ENCODE peak calls at places on chromosome 17, in six cellular contexts. One of them, this sample, is unnamed.

GRCh38 chr17:21392257-21392656 is 16.1 kb downstream of the KCNJ12 start:
- DNase-seq in nucleus accumbens: no peak
- DNase-seq in iris pigment epithelial cell: no peak
- DNase-seq in mucosa of descending colon: no peak
- DNase-seq in fibroblast of pulmonary artery: no peak
- DNase-seq in left colon: no peak
- DNase-seq in this sample: no peak

GRCh38 chr17:62093188-62094155 is 28.4 kb upstream of the MED13 start:
- DNase-seq in nucleus accumbens: no peak
- DNase-seq in iris pigment epithelial cell: peak
- DNase-seq in mucosa of descending colon: no peak
- DNase-seq in fibroblast of pulmonary artery: peak
- DNase-seq in left colon: no peak
- DNase-seq in this sample: no peak

GRCh38 chr17:56029980-56030624 is 123.2 kb upstream of the ANKFN1 start:
- DNase-seq in nucleus accumbens: no peak
- DNase-seq in iris pigment epithelial cell: no peak
- DNase-seq in mucosa of descending colon: no peak
- DNase-seq in fibroblast of pulmonary artery: no peak
- DNase-seq in left colon: no peak
- DNase-seq in this sample: no peak

GRCh38 chr17:32878211-32878610 is 1.3 kb upstream of the MYO1D start:
- DNase-seq in nucleus accumbens: no peak
- DNase-seq in iris pigment epithelial cell: peak
- DNase-seq in mucosa of descending colon: no peak
- DNase-seq in fibroblast of pulmonary artery: peak
- DNase-seq in left colon: peak
- DNase-seq in this sample: no peak

GRCh38 chr17:55750750-55751641 is at the start of gene PCTP:
- DNase-seq in nucleus accumbens: peak
- DNase-seq in iris pigment epithelial cell: peak
- DNase-seq in mucosa of descending colon: peak
- DNase-seq in fibroblast of pulmonary artery: peak
- DNase-seq in left colon: peak
- DNase-seq in this sample: peak

GRCh38 chr17:17545984-17546383 is 45.5 kb downstream of the PEMT start:
- DNase-seq in nucleus accumbens: no peak
- DNase-seq in iris pigment epithelial cell: no peak
- DNase-seq in mucosa of descending colon: no peak
- DNase-seq in fibroblast of pulmonary artery: no peak
- DNase-seq in left colon: no peak
- DNase-seq in this sample: no peak

GRCh38 chr17:66952031-66952524 is 12.4 kb upstream of the CACNG4 start:
- DNase-seq in nucleus accumbens: no peak
- DNase-seq in iris pigment epithelial cell: peak
- DNase-seq in mucosa of descending colon: peak
- DNase-seq in fibroblast of pulmonary artery: peak
- DNase-seq in left colon: peak
- DNase-seq in this sample: no peak

GRCh38 chr17:37447641-37448040 is 41.0 kb downstream of the TADA2A start:
- DNase-seq in nucleus accumbens: no peak
- DNase-seq in iris pigment epithelial cell: peak
- DNase-seq in mucosa of descending colon: no peak
- DNase-seq in fibroblast of pulmonary artery: peak
- DNase-seq in left colon: no peak
- DNase-seq in this sample: no peak

GRCh38 chr17:17448723-17449122 is 28.1 kb upstream of the MED9 start:
- DNase-seq in nucleus accumbens: no peak
- DNase-seq in iris pigment epithelial cell: no peak
- DNase-seq in mucosa of descending colon: no peak
- DNase-seq in fibroblast of pulmonary artery: no peak
- DNase-seq in left colon: no peak
- DNase-seq in this sample: peak

GRCh38 chr17:39628655-39629493 is 2.1 kb downstream of the PPP1R1B start:
- DNase-seq in nucleus accumbens: no peak
- DNase-seq in iris pigment epithelial cell: no peak
- DNase-seq in mucosa of descending colon: peak
- DNase-seq in fibroblast of pulmonary artery: no peak
- DNase-seq in left colon: peak
- DNase-seq in this sample: no peak

GRCh38 chr17:46038414-46038813 is 39.4 kb downstream of the STH start:
- DNase-seq in nucleus accumbens: no peak
- DNase-seq in iris pigment epithelial cell: no peak
- DNase-seq in mucosa of descending colon: no peak
- DNase-seq in fibroblast of pulmonary artery: no peak
- DNase-seq in left colon: no peak
- DNase-seq in this sample: no peak

GRCh38 chr17:45985447-45985846 is 13.6 kb upstream of the STH start:
- DNase-seq in nucleus accumbens: no peak
- DNase-seq in iris pigment epithelial cell: no peak
- DNase-seq in mucosa of descending colon: no peak
- DNase-seq in fibroblast of pulmonary artery: no peak
- DNase-seq in left colon: no peak
- DNase-seq in this sample: no peak

GRCh38 chr17:55549140-55549539 is 37.9 kb upstream of the SMIM36 start:
- DNase-seq in nucleus accumbens: no peak
- DNase-seq in iris pigment epithelial cell: no peak
- DNase-seq in mucosa of descending colon: no peak
- DNase-seq in fibroblast of pulmonary artery: peak
- DNase-seq in left colon: no peak
- DNase-seq in this sample: no peak

GRCh38 chr17:6097005-6097279 is 26.8 kb downstream of the WSCD1 start:
- DNase-seq in nucleus accumbens: no peak
- DNase-seq in iris pigment epithelial cell: no peak
- DNase-seq in mucosa of descending colon: no peak
- DNase-seq in fibroblast of pulmonary artery: no peak
- DNase-seq in left colon: no peak
- DNase-seq in this sample: no peak

GRCh38 chr17:67183531-67183930 is 61.5 kb downstream of the HELZ start:
- DNase-seq in nucleus accumbens: no peak
- DNase-seq in iris pigment epithelial cell: no peak
- DNase-seq in mucosa of descending colon: no peak
- DNase-seq in fibroblast of pulmonary artery: no peak
- DNase-seq in left colon: no peak
- DNase-seq in this sample: no peak

GRCh38 chr17:63880706-63881105 is 1.0 kb downstream of the GH2 start:
- DNase-seq in nucleus accumbens: no peak
- DNase-seq in iris pigment epithelial cell: no peak
- DNase-seq in mucosa of descending colon: no peak
- DNase-seq in fibroblast of pulmonary artery: no peak
- DNase-seq in left colon: no peak
- DNase-seq in this sample: no peak

GRCh38 chr17:64382184-64382583 is 8.5 kb downstream of the PECAM1 start:
- DNase-seq in nucleus accumbens: no peak
- DNase-seq in iris pigment epithelial cell: no peak
- DNase-seq in mucosa of descending colon: no peak
- DNase-seq in fibroblast of pulmonary artery: no peak
- DNase-seq in left colon: no peak
- DNase-seq in this sample: no peak

GRCh38 chr17:35750526-35751395 is 2.3 kb downstream of the GAS2L2 start:
- DNase-seq in nucleus accumbens: no peak
- DNase-seq in iris pigment epithelial cell: no peak
- DNase-seq in mucosa of descending colon: no peak
- DNase-seq in fibroblast of pulmonary artery: no peak
- DNase-seq in left colon: no peak
- DNase-seq in this sample: peak

GRCh38 chr17:66126231-66126630 is 65.7 kb downstream of the CEP112 start:
- DNase-seq in nucleus accumbens: no peak
- DNase-seq in iris pigment epithelial cell: peak
- DNase-seq in mucosa of descending colon: no peak
- DNase-seq in fibroblast of pulmonary artery: peak
- DNase-seq in left colon: no peak
- DNase-seq in this sample: no peak

GRCh38 chr17:66272699-66273390 is 29.6 kb upstream of the PRKCA start:
- DNase-seq in nucleus accumbens: no peak
- DNase-seq in iris pigment epithelial cell: peak
- DNase-seq in mucosa of descending colon: no peak
- DNase-seq in fibroblast of pulmonary artery: peak
- DNase-seq in left colon: no peak
- DNase-seq in this sample: peak

GRCh38 chr17:53353919-53354351 is 468.8 kb upstream of the KIF2B start:
- DNase-seq in nucleus accumbens: no peak
- DNase-seq in iris pigment epithelial cell: no peak
- DNase-seq in mucosa of descending colon: no peak
- DNase-seq in fibroblast of pulmonary artery: no peak
- DNase-seq in left colon: peak
- DNase-seq in this sample: no peak

GRCh38 chr17:82243648-82244412 is 15.0 kb downstream of the SLC16A3 start:
- DNase-seq in nucleus accumbens: no peak
- DNase-seq in iris pigment epithelial cell: no peak
- DNase-seq in mucosa of descending colon: no peak
- DNase-seq in fibroblast of pulmonary artery: no peak
- DNase-seq in left colon: no peak
- DNase-seq in this sample: no peak

GRCh38 chr17:75065562-75066151 is 18.6 kb downstream of the KCTD2 start:
- DNase-seq in nucleus accumbens: no peak
- DNase-seq in iris pigment epithelial cell: peak
- DNase-seq in mucosa of descending colon: no peak
- DNase-seq in fibroblast of pulmonary artery: peak
- DNase-seq in left colon: no peak
- DNase-seq in this sample: no peak

GRCh38 chr17:59373879-59374495 is 42.5 kb downstream of the YPEL2 start:
- DNase-seq in nucleus accumbens: no peak
- DNase-seq in iris pigment epithelial cell: peak
- DNase-seq in mucosa of descending colon: no peak
- DNase-seq in fibroblast of pulmonary artery: peak
- DNase-seq in left colon: no peak
- DNase-seq in this sample: no peak

GRCh38 chr17:36195474-36196098 is 972 bp downstream of the CCL3L1 start:
- DNase-seq in nucleus accumbens: no peak
- DNase-seq in iris pigment epithelial cell: no peak
- DNase-seq in mucosa of descending colon: no peak
- DNase-seq in fibroblast of pulmonary artery: no peak
- DNase-seq in left colon: no peak
- DNase-seq in this sample: no peak